ENCODE peak calls at places on chromosomes 2 and 18, in nine cellular contexts. J is HFF-Myc; E is CD8-positive, alpha-beta T cell; M is GM13976; T is WTC11; F is MCF 10A; L is uterus; V is HL-60; S is cardiac fibroblast. C is an unnamed sample.

GRCh38 chr2:8457092-8457481 is 224.8 kb upstream of the ID2 start:
- DNase-seq in F (no peak), V (no peak), L (no peak), T (no peak), M (no peak), J (no peak), E (no peak), S (no peak), C (no peak)

GRCh38 chr2:176461098-176461497 is 191.9 kb downstream of the MTX2 start:
- DNase-seq in M (no peak), T (no peak), V (no peak), J (no peak), L (no peak), S (peak), E (no peak), F (no peak), C (no peak)

GRCh38 chr2:127326289-127326945 is 32.5 kb upstream of the ERCC3 start:
- DNase-seq in L (no peak), J (no peak), S (no peak), V (no peak), T (no peak), F (peak), M (no peak), E (no peak), C (no peak)

GRCh38 chr2:223697921-223698645 is 95.9 kb upstream of the SCG2 start:
- DNase-seq in L (no peak), V (no peak), F (peak), S (no peak), T (no peak), J (no peak), E (no peak), M (no peak), C (no peak)

GRCh38 chr2:6526093-6526824 is 339.4 kb downstream of the CMPK2 start:
- DNase-seq in E (no peak), T (no peak), F (peak), M (peak), J (no peak), S (no peak), L (no peak), V (no peak), C (no peak)

GRCh38 chr2:215540646-215541045 is 104.8 kb upstream of the FN1 start:
- DNase-seq in V (no peak), J (no peak), L (no peak), M (no peak), F (peak), T (no peak), E (no peak), S (peak), C (no peak)

GRCh38 chr18:74797577-74798151 is 200.0 kb downstream of the ZNF407 start:
- DNase-seq in E (no peak), J (no peak), L (no peak), T (no peak), S (no peak), F (no peak), M (no peak), V (no peak), C (no peak)

GRCh38 chr2:42844901-42845685 is 52.7 kb upstream of the HAAO start:
- DNase-seq in E (no peak), S (peak), L (peak), F (no peak), T (no peak), M (no peak), J (peak), V (no peak), C (peak)

GRCh38 chr2:237131749-237132148 is 46.1 kb downstream of the COPS8 start:
- DNase-seq in F (no peak), L (no peak), E (no peak), S (no peak), T (no peak), V (no peak), J (no peak), M (no peak), C (no peak)

GRCh38 chr2:588041-588645 is 89.1 kb downstream of the TMEM18 start:
- DNase-seq in F (no peak), S (no peak), V (no peak), M (no peak), J (no peak), L (peak), T (no peak), E (no peak), C (no peak)

DNA sequence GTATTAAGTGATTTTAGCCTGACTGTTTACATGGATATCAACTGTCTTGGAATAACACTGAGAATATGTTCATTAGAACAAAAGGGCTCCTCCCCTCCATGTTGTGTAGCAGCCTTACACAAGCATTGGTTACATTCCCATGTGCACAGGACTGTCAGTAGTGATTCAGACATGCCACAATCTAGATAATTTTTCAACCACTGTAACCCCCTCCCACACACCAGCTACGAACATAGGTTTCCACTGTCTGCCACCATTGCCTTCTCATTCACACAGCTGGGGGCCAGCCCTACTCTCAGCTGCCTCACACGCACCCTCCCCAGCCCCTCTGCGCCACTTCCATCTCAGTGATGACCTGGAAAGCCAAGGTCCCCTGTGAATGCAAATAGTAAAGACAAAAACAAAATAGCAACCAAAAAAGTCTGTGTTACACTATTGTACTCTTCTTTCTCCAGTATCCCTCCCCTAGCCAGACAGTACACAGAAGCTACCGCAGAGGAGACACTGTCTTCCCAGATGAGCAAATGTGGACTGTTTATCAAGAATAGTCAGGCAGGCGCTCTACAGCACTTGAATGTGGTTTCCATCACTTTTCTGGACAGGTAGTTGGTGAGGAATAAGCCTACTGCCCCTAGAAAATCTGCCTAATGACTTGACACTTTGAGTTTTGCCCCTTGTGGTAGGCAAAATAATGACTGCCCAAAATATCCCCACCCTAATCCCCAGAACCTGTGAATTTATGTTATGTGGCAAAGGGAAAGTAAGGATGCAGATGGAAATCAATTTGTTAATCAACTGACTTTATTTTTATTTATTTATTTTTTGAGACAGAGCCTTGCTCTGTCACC is 27.9 kb upstream of the TYMS start:
- DNase-seq in S (no peak), F (no peak), L (no peak), V (no peak), J (no peak), E (no peak), T (no peak), M (no peak), C (no peak)
- TF ChIP-seq CTCF in S (no peak), F (no peak), L (no peak), V (peak), J (peak), E (no peak), T (no peak), M (no peak), C (no peak)

GRCh38 chr2:218202266-218202665 is 14.7 kb upstream of the ARPC2 start:
- DNase-seq in V (no peak), S (peak), F (peak), T (no peak), M (no peak), J (no peak), E (no peak), L (no peak), C (no peak)
- TF ChIP-seq CTCF in V (no peak), S (no peak), F (no peak), T (no peak), M (no peak), J (no peak), E (no peak), L (no peak), C (no peak)

GRCh38 chr18:48136051-48136543 is 205.6 kb upstream of the SMAD2 start:
- DNase-seq in E (no peak), S (no peak), L (peak), V (no peak), J (no peak), T (no peak), M (no peak), F (peak), C (no peak)
- TF ChIP-seq CTCF in E (no peak), S (no peak), L (no peak), V (no peak), J (no peak), T (no peak), M (no peak), F (no peak), C (no peak)

GRCh38 chr2:48109491-48110204 is 203.3 kb upstream of the FBXO11 start:
- DNase-seq in J (no peak), M (no peak), S (no peak), V (peak), F (no peak), L (no peak), E (no peak), T (no peak), C (no peak)

GRCh38 chr2:48104418-48104817 is 198.1 kb upstream of the FBXO11 start:
- DNase-seq in V (no peak), J (no peak), T (no peak), S (no peak), F (no peak), M (no peak), L (no peak), E (no peak), C (no peak)

GRCh38 chr2:48108455-48108854 is 202.2 kb upstream of the FBXO11 start:
- DNase-seq in M (no peak), E (no peak), T (no peak), L (no peak), S (no peak), J (no peak), V (no peak), F (no peak), C (no peak)

GRCh38 chr2:48105848-48106247 is 199.6 kb upstream of the FBXO11 start:
- DNase-seq in F (no peak), T (no peak), S (no peak), M (no peak), J (no peak), L (no peak), V (no peak), E (no peak), C (no peak)

DNA sequence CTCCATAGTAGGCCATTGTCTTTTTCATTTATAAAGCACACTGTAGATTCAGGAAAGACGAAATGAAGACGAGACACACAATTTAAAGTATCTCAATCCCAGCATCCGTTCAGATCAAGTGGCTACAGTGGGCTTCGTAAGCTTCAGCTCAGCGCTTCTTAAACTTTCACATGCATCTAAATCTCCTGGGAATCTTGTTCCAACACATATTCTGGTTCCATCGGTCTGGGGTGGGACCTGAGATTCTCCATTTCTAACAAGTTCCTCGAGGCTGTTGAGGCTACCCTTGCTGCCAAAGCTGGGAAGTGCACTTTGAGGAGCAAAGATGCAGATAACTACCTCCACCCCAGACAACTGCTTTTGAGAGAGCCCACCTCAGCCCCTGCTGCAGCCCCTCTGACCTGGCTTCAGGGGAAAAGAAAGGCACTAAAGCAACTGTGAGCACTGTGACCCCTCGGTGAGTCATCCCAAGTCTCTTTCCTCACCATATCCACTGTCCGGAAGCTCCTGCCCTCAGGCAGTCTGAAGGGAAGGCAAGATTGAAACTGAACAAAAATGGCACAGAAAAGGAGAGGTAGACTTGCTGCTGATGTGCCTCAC is 201.1 kb upstream of the FBXO11 start:
- DNase-seq in E (no peak), V (no peak), F (peak), T (no peak), M (no peak), S (peak), L (no peak), J (peak), C (no peak)
- TF ChIP-seq CTCF in E (no peak), V (no peak), F (no peak), T (no peak), M (no peak), S (peak), L (no peak), J (peak), C (no peak)

DNA sequence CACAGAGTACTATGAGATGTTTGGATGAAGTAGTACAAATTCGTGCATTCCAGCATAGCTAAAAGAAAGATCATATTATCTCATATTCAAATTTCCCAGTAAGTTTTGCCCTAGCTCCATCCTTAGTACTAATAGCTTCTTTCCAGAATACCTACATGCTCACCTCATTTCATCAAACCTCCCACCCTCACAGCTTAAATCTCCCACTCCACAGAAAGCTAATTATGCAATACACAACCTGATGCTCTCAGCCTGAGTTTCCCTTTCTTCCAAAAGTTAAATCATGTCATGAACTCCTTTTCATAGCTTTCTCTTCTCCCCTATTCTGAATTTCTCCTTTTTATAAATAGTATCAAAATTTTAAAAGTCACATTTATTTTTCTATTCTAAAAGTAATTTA is 34.6 kb downstream of the DNAH6 start:
- DNase-seq in E (no peak), L (no peak), M (no peak), J (no peak), T (no peak), V (no peak), F (no peak), S (no peak), C (no peak)
- TF ChIP-seq CTCF in E (no peak), L (no peak), M (no peak), J (no peak), T (no peak), V (no peak), F (no peak), S (no peak), C (no peak)

GRCh38 chr2:45233301-45233700 is 224.0 kb upstream of the SIX2 start:
- DNase-seq in L (no peak), M (no peak), S (peak), T (no peak), E (no peak), V (no peak), F (peak), J (no peak), C (no peak)

GRCh38 chr2:45236268-45236667 is 227.0 kb upstream of the SIX2 start:
- DNase-seq in F (no peak), S (no peak), T (no peak), E (no peak), V (no peak), M (no peak), L (no peak), J (no peak), C (no peak)

GRCh38 chr2:45237128-45237527 is 227.9 kb upstream of the SIX2 start:
- DNase-seq in T (no peak), S (peak), F (no peak), V (no peak), M (no peak), E (no peak), J (no peak), L (no peak), C (no peak)

GRCh38 chr2:45237850-45238542 is 228.7 kb upstream of the SIX2 start:
- DNase-seq in T (no peak), L (no peak), M (no peak), J (peak), E (no peak), F (peak), V (no peak), S (peak), C (peak)

GRCh38 chr2:45232824-45233223 is 223.6 kb upstream of the SIX2 start:
- DNase-seq in M (no peak), T (no peak), L (no peak), V (no peak), J (no peak), E (no peak), F (no peak), S (peak), C (no peak)
- TF ChIP-seq CTCF in M (no peak), T (no peak), L (no peak), V (no peak), J (no peak), E (no peak), F (no peak), S (no peak), C (no peak)

GRCh38 chr18:59537581-59537980 is 159.6 kb downstream of the CCBE1 start:
- DNase-seq in V (no peak), T (no peak), L (no peak), E (no peak), F (no peak), J (no peak), S (no peak), M (no peak), C (no peak)
- TF ChIP-seq CTCF in V (no peak), T (no peak), L (no peak), E (no peak), F (no peak), J (no peak), S (no peak), M (no peak), C (no peak)